ENCODE peak calls at places on chromosomes 7 and 10, in seven cellular contexts. U is ascending aorta, X is heart right ventricle, C is body of pancreas, Z is RWPE2, L is SK-N-SH, Y is uterus. R is an unnamed sample.

GRCh38 chr10:102432162-102432950 is at the start of gene CUEDC2:
- DNase-seq in U (peak; percentile 98), X (peak; percentile 98), C (peak; percentile 96), Z (peak; percentile 92), L (peak; percentile 94), Y (peak; percentile 98), R (peak; percentile 91)

GRCh38 chr7:156147104-156147503 is 334.8 kb upstream of the SHH start:
- DNase-seq in U (no peak), X (no peak), C (peak; percentile 58), Z (no peak), L (no peak), Y (no peak), R (no peak)

GRCh38 chr7:3300221-3300650 is 816 bp upstream of the SDK1 start:
- DNase-seq in U (peak; percentile 64), X (no peak), C (peak; percentile 27), Z (no peak), L (peak; percentile 64), Y (peak; percentile 17), R (no peak)

GRCh38 chr7:131159961-131160361 is 167.7 kb upstream of the MKLN1 start:
- DNase-seq in U (no peak), X (no peak), C (no peak), Z (no peak), L (no peak), Y (no peak), R (no peak)

GRCh38 chr7:22109761-22110160 is 164.1 kb upstream of the CDCA7L start:
- DNase-seq in U (peak; percentile 71), X (no peak), C (peak; percentile 32), Z (no peak), L (peak; percentile 35), Y (no peak), R (no peak)

GRCh38 chr10:1402016-1402820 is 335.1 kb downstream of the ADARB2 start:
- DNase-seq in U (peak; percentile 25), X (no peak), C (no peak), Z (no peak), L (peak; percentile 73), Y (no peak), R (no peak)

GRCh38 chr7:16926861-16927260 is 45.1 kb upstream of the AGR3 start:
- DNase-seq in U (no peak), X (no peak), C (no peak), Z (no peak), L (no peak), Y (no peak), R (no peak)

GRCh38 chr10:62980697-62981495 is 152.2 kb upstream of the NRBF2 start:
- DNase-seq in U (no peak), X (no peak), C (no peak), Z (no peak), L (no peak), Y (no peak), R (no peak)

GRCh38 chr7:70294512-70294911 is 696.2 kb downstream of the AUTS2 start:
- DNase-seq in U (no peak), X (no peak), C (no peak), Z (no peak), L (peak; percentile 73), Y (no peak), R (no peak)

GRCh38 chr7:107996072-107996824 is 6.7 kb downstream of the LAMB1 start:
- DNase-seq in U (no peak), X (no peak), C (no peak), Z (no peak), L (peak; percentile 25), Y (no peak), R (no peak)

GRCh38 chr7:115906690-115907089 is 123.9 kb downstream of the TFEC start:
- DNase-seq in U (no peak), X (no peak), C (no peak), Z (no peak), L (no peak), Y (no peak), R (no peak)

GRCh38 chr10:14800397-14800796 is 25.7 kb upstream of the FAM107B start:
- DNase-seq in U (no peak), X (no peak), C (no peak), Z (no peak), L (no peak), Y (no peak), R (no peak)

GRCh38 chr10:59905066-59905734 is 1.2 kb downstream of the CCDC6 start:
- DNase-seq in U (no peak), X (peak; percentile 27), C (peak; percentile 57), Z (no peak), L (peak; percentile 70), Y (peak; percentile 47), R (no peak)

GRCh38 chr7:86950360-86950759 is 109.1 kb downstream of the ELAPOR2 start:
- DNase-seq in U (no peak), X (no peak), C (no peak), Z (no peak), L (no peak), Y (no peak), R (no peak)

GRCh38 chr10:66167816-66168215 is 758.0 kb upstream of the LRRTM3 start:
- DNase-seq in U (no peak), X (no peak), C (no peak), Z (no peak), L (no peak), Y (no peak), R (no peak)

GRCh38 chr10:112716076-112716475 is 234.0 kb upstream of the TCF7L2 start:
- DNase-seq in U (no peak), X (no peak), C (no peak), Z (no peak), L (no peak), Y (no peak), R (no peak)

GRCh38 chr10:117950408-117950807 is 96.3 kb downstream of the RAB11FIP2 start:
- DNase-seq in U (no peak), X (no peak), C (no peak), Z (no peak), L (no peak), Y (no peak), R (no peak)

GRCh38 chr10:60453031-60453430 is 63.4 kb upstream of the ANK3 start:
- DNase-seq in U (no peak), X (no peak), C (no peak), Z (no peak), L (no peak), Y (no peak), R (no peak)

DNA sequence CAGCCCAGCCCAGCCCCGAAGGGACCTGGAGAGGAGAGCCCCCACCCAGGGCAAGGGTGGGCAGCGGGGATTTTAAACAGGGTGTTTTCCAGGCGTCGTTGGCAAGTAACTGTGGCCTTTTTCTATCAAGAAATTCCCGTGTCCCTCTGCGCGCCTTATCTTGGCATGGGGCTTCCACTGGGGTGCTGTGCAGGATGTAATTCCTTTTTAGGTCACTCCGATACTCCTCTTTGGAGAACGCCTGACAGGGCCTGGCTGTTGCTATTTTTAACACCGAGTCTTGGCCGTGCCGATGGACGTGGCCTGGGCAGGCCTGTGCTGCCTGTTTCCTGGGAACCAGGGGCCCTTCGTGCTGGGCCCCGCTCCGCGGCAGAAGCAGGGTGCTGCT is 93.8 kb downstream of the INPP5A start:
- DNase-seq in U (peak; percentile 92), X (peak; percentile 77), C (peak; percentile 67), Z (no peak), L (no peak), Y (peak; percentile 87), R (no peak)
- H3K4me1 ChIP-seq in U (peaks cover 34% of the 10 kb centered on the region), X (peaks cover 62% of the 10 kb centered on the region), C (peaks cover 24% of the 10 kb centered on the region), Z (no peaks in the 10 kb centered on the region), L (peaks cover 53% of the 10 kb centered on the region), Y (peaks cover 36% of the 10 kb centered on the region), R (no peaks in the 10 kb centered on the region)

DNA sequence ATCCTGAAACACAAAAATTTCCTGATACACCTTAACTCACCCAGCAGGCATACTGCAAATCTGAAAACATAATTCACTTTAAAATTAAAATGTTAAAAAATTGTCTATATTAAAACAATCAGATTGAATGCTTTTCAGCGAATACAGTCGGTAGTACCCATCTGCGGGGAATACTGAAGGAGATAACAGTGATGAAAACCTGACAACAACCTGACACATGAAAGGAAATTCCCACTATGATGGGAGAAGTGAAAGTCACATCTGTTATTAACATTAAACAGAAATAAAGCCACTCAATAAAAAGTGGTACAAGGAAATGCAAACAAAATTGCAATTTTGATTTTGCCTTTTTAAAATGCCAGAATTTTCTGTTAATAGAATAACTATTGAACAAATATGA is 448.0 kb upstream of the SEMA3A start:
- DNase-seq in U (no peak), X (no peak), C (no peak), Z (no peak), L (peak; percentile 6), Y (no peak), R (no peak)
- H3K27ac ChIP-seq in U (no peak overlapping the region), X (no peak overlapping the region), C (no peak overlapping the region), Z (no peak overlapping the region), L (no peak overlapping the region), Y (no peak overlapping the region), R (no peak overlapping the region)

GRCh38 chr10:48460148-48460545 is 144.7 kb downstream of the ARHGAP22 start:
- DNase-seq in U (no peak), X (no peak), C (no peak), Z (no peak), L (no peak), Y (no peak), R (no peak)

GRCh38 chr10:48457949-48458661 is 146.8 kb downstream of the ARHGAP22 start:
- DNase-seq in U (no peak), X (no peak), C (no peak), Z (peak; percentile 36), L (no peak), Y (no peak), R (no peak)

GRCh38 chr10:48458662-48459048 is 146.2 kb downstream of the ARHGAP22 start:
- DNase-seq in U (no peak), X (no peak), C (no peak), Z (no peak), L (no peak), Y (no peak), R (no peak)

GRCh38 chr10:48461623-48462481 is 143.0 kb downstream of the ARHGAP22 start:
- DNase-seq in U (peak; percentile 54), X (no peak), C (no peak), Z (no peak), L (no peak), Y (no peak), R (no peak)

DNA sequence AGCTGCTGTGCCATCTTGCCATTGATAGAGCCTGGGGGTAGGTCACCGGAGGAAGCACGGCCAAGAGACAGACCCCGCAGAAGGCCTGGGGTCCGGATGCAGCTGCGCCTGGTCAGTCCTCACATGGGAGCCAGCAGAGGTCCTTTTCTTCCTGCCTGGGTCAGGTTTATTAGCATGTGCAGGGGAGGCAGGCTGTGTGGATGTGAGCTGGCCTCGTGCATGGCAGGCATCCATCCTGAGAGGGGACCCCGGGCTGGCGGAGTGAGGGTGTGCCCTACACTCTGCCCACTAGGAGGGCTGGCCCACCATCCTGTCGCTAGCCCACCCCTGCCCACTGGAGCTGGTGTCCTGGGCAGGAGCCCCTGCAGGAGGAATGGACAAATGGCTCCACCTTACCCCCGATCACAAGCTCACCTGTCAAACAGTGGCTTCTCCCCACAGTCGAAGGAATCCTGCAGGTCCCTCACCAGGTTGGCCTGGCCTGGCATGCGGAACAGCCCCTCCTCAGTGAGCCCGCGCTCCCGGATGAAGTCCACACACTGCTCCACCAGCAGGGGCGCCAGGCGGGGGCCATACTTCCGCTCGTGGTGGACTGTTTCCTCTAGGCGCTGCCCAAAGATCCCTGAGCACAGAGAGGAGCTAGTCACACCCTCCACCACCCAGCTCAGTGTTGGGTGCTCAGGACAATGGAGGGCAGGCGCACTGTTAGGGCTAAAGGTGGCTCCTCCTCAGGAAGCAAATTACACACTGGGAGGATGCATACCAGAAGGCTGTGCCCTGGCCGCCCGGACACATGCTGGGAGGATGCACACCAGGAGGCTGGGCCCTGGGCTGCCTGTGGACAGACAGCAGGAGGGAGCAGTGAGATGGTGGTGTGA is 145.4 kb downstream of the ARHGAP22 start:
- DNase-seq in U (no peak), X (no peak), C (no peak), Z (peak; percentile 42), L (no peak), Y (no peak), R (no peak)
- TF ChIP-seq CTCF in U (no peak), X (no peak), C (no peak), Z (no peak), L (no peak), Y (no peak), R (no peak)

GRCh38 chr10:5708356-5708755 is 23.7 kb downstream of the TASOR2 start:
- DNase-seq in U (no peak), X (no peak), C (no peak), Z (no peak), L (no peak), Y (no peak), R (no peak)
- H3K4me1 ChIP-seq in U (no peaks in the 10 kb centered on the region), X (peaks cover 27% of the 10 kb centered on the region), C (no peaks in the 10 kb centered on the region), Z (peaks cover 4% of the 10 kb centered on the region), L (no peaks in the 10 kb centered on the region), Y (no peaks in the 10 kb centered on the region), R (peaks cover 48% of the 10 kb centered on the region)